ENCODE peak calls at places on chromosome 10, in four cellular contexts. F is heart left ventricle, V is suprapubic skin, X is sigmoid colon. D is an unnamed sample.

GRCh38 chr10:62903828-62904227 is 87.7 kb upstream of the EGR2 start:
- DNase-seq in F (no peak), V (no peak), X (no peak), D (no peak)

GRCh38 chr10:95275726-95276366 is 15.0 kb downstream of the PDLIM1 start:
- DNase-seq in F (no peak), V (no peak), X (no peak), D (no peak)

GRCh38 chr10:133260895-133261725 is 15.6 kb downstream of the ADAM8 start:
- DNase-seq in F (peak), V (no peak), X (peak), D (peak)

GRCh38 chr10:9301148-9301547 is 1246.7 kb downstream of the GATA3 start:
- DNase-seq in F (no peak), V (no peak), X (no peak), D (no peak)

GRCh38 chr10:127976701-127977367 is 69.9 kb downstream of the PTPRE start:
- DNase-seq in F (no peak), V (no peak), X (no peak), D (no peak)

GRCh38 chr10:133442191-133442966 is 11.4 kb upstream of the SCART1 start:
- DNase-seq in F (no peak), V (peak), X (peak), D (peak)

GRCh38 chr10:98388086-98388655 is 26.8 kb downstream of the PYROXD2 start:
- DNase-seq in F (no peak), V (no peak), X (no peak), D (no peak)

GRCh38 chr10:100729877-100730738 is 15.3 kb upstream of the PAX2 start:
- DNase-seq in F (no peak), V (no peak), X (no peak), D (no peak)

GRCh38 chr10:61662794-61663259 is at the start of gene CABCOCO1:
- DNase-seq in F (peak), V (no peak), X (peak), D (peak)

GRCh38 chr10:99714446-99714845 is 17.5 kb downstream of the COX15 start:
- DNase-seq in F (no peak), V (no peak), X (no peak), D (no peak)

GRCh38 chr10:72228318-72228751 is 12.3 kb upstream of the ASCC1 start:
- DNase-seq in F (no peak), V (no peak), X (no peak), D (no peak)

GRCh38 chr10:3749597-3750351 is 35.2 kb downstream of the KLF6 start:
- DNase-seq in F (no peak), V (no peak), X (peak), D (peak)

DNA sequence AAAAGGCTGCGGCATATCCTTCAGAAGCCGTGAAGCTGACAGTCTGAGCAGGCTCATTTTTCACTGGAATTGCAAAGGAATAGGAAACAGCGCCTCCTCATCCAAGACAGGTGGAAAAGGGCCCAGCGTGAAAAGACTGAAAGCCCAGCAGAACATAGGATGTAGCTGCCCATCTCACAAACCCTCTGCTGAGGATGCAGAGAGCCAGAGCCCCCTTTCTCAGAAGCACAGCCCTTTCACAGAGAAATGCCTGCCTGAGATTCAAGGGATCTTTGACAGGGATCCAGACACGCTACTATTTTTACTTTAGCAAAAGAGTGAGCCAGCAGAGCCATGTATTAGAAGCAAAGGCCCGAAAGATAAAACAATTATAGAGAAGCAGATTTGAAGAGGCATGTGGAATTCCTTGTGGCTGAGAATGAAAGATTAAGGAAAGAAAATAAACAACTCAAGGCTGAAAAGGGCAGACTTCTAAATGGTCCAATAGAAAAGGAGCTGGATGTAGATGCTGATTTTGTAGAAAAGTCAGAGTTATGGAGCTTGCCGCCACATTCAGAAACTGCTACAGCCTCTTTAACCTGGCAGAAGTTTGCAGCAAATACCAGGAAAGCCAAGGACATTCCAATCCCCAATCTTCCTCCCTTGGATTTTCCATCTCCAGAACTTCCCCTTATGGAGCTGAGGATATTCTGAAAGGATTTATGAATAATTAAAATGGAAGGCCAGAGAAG is 36.9 kb downstream of the GDI2 start:
- DNase-seq in F (no peak), V (no peak), X (no peak), D (no peak)
- H3K4me3 ChIP-seq in F (no peak), V (no peak), X (no peak), D (no peak)

GRCh38 chr10:86971146-86971991 is 3.1 kb downstream of the ADIRF start:
- DNase-seq in F (peak), V (peak), X (peak), D (peak)

GRCh38 chr10:86969421-86970041 is 1.2 kb downstream of the ADIRF start:
- DNase-seq in F (no peak), V (peak), X (peak), D (peak)

GRCh38 chr10:86968994-86969355 is 693 bp downstream of the ADIRF start:
- DNase-seq in F (no peak), V (no peak), X (peak), D (no peak)

GRCh38 chr10:86970887-86971145 is 2.5 kb downstream of the ADIRF start:
- DNase-seq in F (no peak), V (no peak), X (no peak), D (no peak)

GRCh38 chr10:86970152-86970886 is 2.0 kb downstream of the ADIRF start:
- DNase-seq in F (peak), V (peak), X (peak), D (peak)
- TF ChIP-seq POLR2A in F (peak), V (peak), X (peak), D (peak)

GRCh38 chr10:73731588-73732375 is 12.4 kb upstream of the SEC24C start:
- DNase-seq in F (no peak), V (no peak), X (no peak), D (no peak)
- H3K4me3 ChIP-seq in F (peak), V (peak), X (peak), D (no peak)

DNA sequence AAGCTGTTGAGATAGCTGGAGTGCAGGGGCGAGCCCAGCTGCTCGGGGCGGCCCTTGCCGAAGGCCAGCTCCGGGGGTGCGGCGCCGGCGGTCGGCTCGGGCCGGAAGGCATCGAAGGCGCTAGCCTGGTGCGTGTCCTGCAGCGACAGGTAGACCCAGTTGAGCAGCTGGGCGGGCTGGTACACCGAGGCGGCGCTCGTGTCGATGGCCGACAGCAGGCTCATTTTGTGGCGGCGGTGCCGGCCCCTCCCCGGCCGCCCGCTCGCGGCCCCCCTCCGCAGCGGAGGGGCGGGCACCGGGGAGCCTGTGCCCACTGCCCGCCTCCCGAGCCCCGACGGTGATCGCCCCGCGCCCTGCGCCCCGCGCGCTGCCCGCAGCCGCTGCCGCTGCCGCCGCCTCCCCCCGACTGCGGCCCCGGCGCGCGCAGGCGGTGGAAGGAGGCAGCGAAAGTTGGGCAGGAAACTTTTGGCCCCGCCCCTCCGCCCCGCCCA is at the start of gene ZCCHC24:
- DNase-seq in F (no peak), V (no peak), X (no peak), D (no peak)
- TF ChIP-seq POLR2A in F (no peak), V (peak), X (no peak), D (peak)

GRCh38 chr10:20089884-20090283 is 273.7 kb downstream of the PLXDC2 start:
- DNase-seq in F (no peak), V (no peak), X (no peak), D (no peak)
- H3K4me3 ChIP-seq in F (no peak), V (no peak), X (no peak), D (no peak)

GRCh38 chr10:79313320-79313719 is 33.9 kb upstream of the PPIF start:
- DNase-seq in F (no peak), V (no peak), X (no peak), D (no peak)

GRCh38 chr10:79312601-79313187 is 34.6 kb upstream of the PPIF start:
- DNase-seq in F (no peak), V (no peak), X (no peak), D (no peak)

GRCh38 chr10:79314761-79315601 is 32.3 kb upstream of the PPIF start:
- DNase-seq in F (no peak), V (no peak), X (no peak), D (no peak)

GRCh38 chr10:79315602-79315920 is 31.7 kb upstream of the PPIF start:
- DNase-seq in F (no peak), V (no peak), X (no peak), D (no peak)

DNA sequence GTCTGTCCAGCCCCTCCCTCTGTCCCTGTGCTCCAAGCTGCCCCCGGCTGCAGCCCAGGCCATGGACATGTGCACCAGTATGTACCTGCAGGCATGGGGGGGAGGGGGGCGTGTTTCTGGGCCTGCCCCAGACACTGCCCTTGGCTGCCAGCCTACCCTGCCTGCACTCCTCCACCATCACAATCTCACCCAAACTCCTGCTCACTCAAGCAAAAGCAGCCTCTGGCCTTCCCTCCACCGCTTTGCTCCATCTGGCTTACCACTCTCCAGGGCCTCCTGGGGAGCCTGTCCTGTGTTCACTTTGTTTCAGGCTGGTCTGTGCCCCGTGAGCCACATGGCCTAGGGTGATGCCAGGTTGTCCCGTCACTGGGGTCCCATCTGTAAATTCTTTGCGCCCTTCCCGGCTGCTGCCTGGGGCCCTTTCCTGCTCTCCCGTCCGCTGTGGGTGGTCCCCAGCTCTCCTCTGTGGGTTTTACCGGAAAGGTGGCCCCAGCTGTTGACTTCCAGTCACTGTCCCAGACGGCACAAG is 33.3 kb upstream of the PPIF start:
- DNase-seq in F (no peak), V (no peak), X (no peak), D (peak)
- TF ChIP-seq POLR2A in F (no peak), V (no peak), X (no peak), D (no peak)

GRCh38 chr10:67607472-67607871 is 88.5 kb downstream of the CTNNA3 start:
- DNase-seq in F (no peak), V (no peak), X (no peak), D (no peak)

GRCh38 chr10:67603701-67604100 is 92.3 kb downstream of the CTNNA3 start:
- DNase-seq in F (no peak), V (no peak), X (no peak), D (no peak)

GRCh38 chr10:67608001-67608400 is 88.0 kb downstream of the CTNNA3 start:
- DNase-seq in F (no peak), V (no peak), X (no peak), D (no peak)

GRCh38 chr10:67603086-67603485 is 92.9 kb downstream of the CTNNA3 start:
- DNase-seq in F (no peak), V (no peak), X (no peak), D (no peak)

GRCh38 chr10:67606572-67606971 is 89.4 kb downstream of the CTNNA3 start:
- DNase-seq in F (no peak), V (no peak), X (no peak), D (no peak)
- H3K4me3 ChIP-seq in F (no peak), V (no peak), X (no peak), D (no peak)